ENCODE peak calls at places on chromosomes 1 and 21, in six cellular contexts. One of them, this sample, is unnamed.

GRCh38 chr1:178998295-178998694 is 27.4 kb upstream of the FAM20B start:
- DNase-seq in IMR-90: no peak
- DNase-seq in H9: no peak
- DNase-seq in mesenchymal stem cell: no peak
- DNase-seq in trophoblast cell: no peak
- DNase-seq in H1: no peak
- DNase-seq in this sample: no peak

GRCh38 chr1:45282346-45282745 is 44.3 kb upstream of the HPDL start:
- DNase-seq in IMR-90: peak
- DNase-seq in H9: no peak
- DNase-seq in mesenchymal stem cell: no peak
- DNase-seq in trophoblast cell: no peak
- DNase-seq in H1: no peak
- DNase-seq in this sample: no peak

GRCh38 chr1:8965121-8965820 is 19.6 kb downstream of the CA6 start:
- DNase-seq in IMR-90: no peak
- DNase-seq in H9: no peak
- DNase-seq in mesenchymal stem cell: no peak
- DNase-seq in trophoblast cell: peak
- DNase-seq in H1: no peak
- DNase-seq in this sample: no peak

GRCh38 chr21:27631471-27631870 is 664.6 kb upstream of the ADAMTS5 start:
- DNase-seq in IMR-90: peak
- DNase-seq in H9: no peak
- DNase-seq in mesenchymal stem cell: no peak
- DNase-seq in trophoblast cell: peak
- DNase-seq in H1: no peak
- DNase-seq in this sample: no peak

GRCh38 chr1:153513023-153513422 is 22.8 kb downstream of the S100A6 start:
- DNase-seq in IMR-90: no peak
- DNase-seq in H9: no peak
- DNase-seq in mesenchymal stem cell: no peak
- DNase-seq in trophoblast cell: no peak
- DNase-seq in H1: no peak
- DNase-seq in this sample: no peak

GRCh38 chr1:112298558-112298957 is 97.5 kb upstream of the CTTNBP2NL start:
- DNase-seq in IMR-90: peak
- DNase-seq in H9: peak
- DNase-seq in mesenchymal stem cell: peak
- DNase-seq in trophoblast cell: peak
- DNase-seq in H1: peak
- DNase-seq in this sample: peak

GRCh38 chr1:212586429-212587303 is 21.9 kb upstream of the ATF3 start:
- DNase-seq in IMR-90: no peak
- DNase-seq in H9: no peak
- DNase-seq in mesenchymal stem cell: no peak
- DNase-seq in trophoblast cell: peak
- DNase-seq in H1: no peak
- DNase-seq in this sample: no peak

GRCh38 chr1:63794927-63795326 is 21.1 kb downstream of the ROR1 start:
- DNase-seq in IMR-90: peak
- DNase-seq in H9: peak
- DNase-seq in mesenchymal stem cell: no peak
- DNase-seq in trophoblast cell: no peak
- DNase-seq in H1: peak
- DNase-seq in this sample: no peak

GRCh38 chr1:115475901-115476300 is 137.9 kb upstream of the NGF start:
- DNase-seq in IMR-90: no peak
- DNase-seq in H9: no peak
- DNase-seq in mesenchymal stem cell: no peak
- DNase-seq in trophoblast cell: no peak
- DNase-seq in H1: no peak
- DNase-seq in this sample: no peak

GRCh38 chr1:228366062-228366850 is 40.4 kb downstream of the TRIM11 start:
- DNase-seq in IMR-90: no peak
- DNase-seq in H9: no peak
- DNase-seq in mesenchymal stem cell: no peak
- DNase-seq in trophoblast cell: no peak
- DNase-seq in H1: no peak
- DNase-seq in this sample: no peak

GRCh38 chr21:42289926-42290325 is 25.3 kb downstream of the TFF3 start:
- DNase-seq in IMR-90: no peak
- DNase-seq in H9: no peak
- DNase-seq in mesenchymal stem cell: no peak
- DNase-seq in trophoblast cell: peak
- DNase-seq in H1: no peak
- DNase-seq in this sample: no peak

GRCh38 chr1:221715321-221716169 is 26.3 kb downstream of the DUSP10 start:
- DNase-seq in IMR-90: peak
- DNase-seq in H9: peak
- DNase-seq in mesenchymal stem cell: peak
- DNase-seq in trophoblast cell: no peak
- DNase-seq in H1: no peak
- DNase-seq in this sample: no peak

GRCh38 chr21:45869121-45870007 is 112.2 kb upstream of the COL6A1 start:
- DNase-seq in IMR-90: peak
- DNase-seq in H9: peak
- DNase-seq in mesenchymal stem cell: peak
- DNase-seq in trophoblast cell: no peak
- DNase-seq in H1: no peak
- DNase-seq in this sample: no peak

GRCh38 chr1:197356723-197357533 is 88.9 kb downstream of the CRB1 start:
- DNase-seq in IMR-90: peak
- DNase-seq in H9: peak
- DNase-seq in mesenchymal stem cell: peak
- DNase-seq in trophoblast cell: peak
- DNase-seq in H1: no peak
- DNase-seq in this sample: peak

GRCh38 chr1:227320476-227320875 is 2.2 kb upstream of the CDC42BPA start:
- DNase-seq in IMR-90: no peak
- DNase-seq in H9: no peak
- DNase-seq in mesenchymal stem cell: no peak
- DNase-seq in trophoblast cell: no peak
- DNase-seq in H1: no peak
- DNase-seq in this sample: no peak

GRCh38 chr1:246761386-246761785 is 37.2 kb downstream of the SCCPDH start:
- DNase-seq in IMR-90: peak
- DNase-seq in H9: no peak
- DNase-seq in mesenchymal stem cell: no peak
- DNase-seq in trophoblast cell: no peak
- DNase-seq in H1: no peak
- DNase-seq in this sample: no peak

GRCh38 chr1:168507271-168507670 is 36.5 kb downstream of the XCL2 start:
- DNase-seq in IMR-90: no peak
- DNase-seq in H9: no peak
- DNase-seq in mesenchymal stem cell: no peak
- DNase-seq in trophoblast cell: no peak
- DNase-seq in H1: no peak
- DNase-seq in this sample: no peak

GRCh38 chr1:15724949-15725880 is 10.8 kb upstream of the SLC25A34 start:
- DNase-seq in IMR-90: no peak
- DNase-seq in H9: no peak
- DNase-seq in mesenchymal stem cell: no peak
- DNase-seq in trophoblast cell: peak
- DNase-seq in H1: no peak
- DNase-seq in this sample: no peak

GRCh38 chr1:41663671-41664400 is 179.4 kb upstream of the EDN2 start:
- DNase-seq in IMR-90: peak
- DNase-seq in H9: no peak
- DNase-seq in mesenchymal stem cell: no peak
- DNase-seq in trophoblast cell: peak
- DNase-seq in H1: no peak
- DNase-seq in this sample: no peak

GRCh38 chr1:185008746-185009360 is 34.5 kb upstream of the NIBAN1 start:
- DNase-seq in IMR-90: no peak
- DNase-seq in H9: no peak
- DNase-seq in mesenchymal stem cell: no peak
- DNase-seq in trophoblast cell: no peak
- DNase-seq in H1: no peak
- DNase-seq in this sample: no peak

GRCh38 chr1:228286505-228287417 is 78.9 kb downstream of the OBSCN start:
- DNase-seq in IMR-90: no peak
- DNase-seq in H9: no peak
- DNase-seq in mesenchymal stem cell: no peak
- DNase-seq in trophoblast cell: no peak
- DNase-seq in H1: no peak
- DNase-seq in this sample: no peak

GRCh38 chr21:45601551-45601950 is 42.0 kb upstream of the PCBP3 start:
- DNase-seq in IMR-90: no peak
- DNase-seq in H9: peak
- DNase-seq in mesenchymal stem cell: no peak
- DNase-seq in trophoblast cell: no peak
- DNase-seq in H1: no peak
- DNase-seq in this sample: no peak

GRCh38 chr1:111406325-111406768 is 21.2 kb downstream of the OVGP1 start:
- DNase-seq in IMR-90: peak
- DNase-seq in H9: no peak
- DNase-seq in mesenchymal stem cell: no peak
- DNase-seq in trophoblast cell: no peak
- DNase-seq in H1: no peak
- DNase-seq in this sample: no peak

GRCh38 chr1:24939657-24940193 is 9.6 kb upstream of the RUNX3 start:
- DNase-seq in IMR-90: no peak
- DNase-seq in H9: no peak
- DNase-seq in mesenchymal stem cell: no peak
- DNase-seq in trophoblast cell: no peak
- DNase-seq in H1: no peak
- DNase-seq in this sample: no peak

DNA sequence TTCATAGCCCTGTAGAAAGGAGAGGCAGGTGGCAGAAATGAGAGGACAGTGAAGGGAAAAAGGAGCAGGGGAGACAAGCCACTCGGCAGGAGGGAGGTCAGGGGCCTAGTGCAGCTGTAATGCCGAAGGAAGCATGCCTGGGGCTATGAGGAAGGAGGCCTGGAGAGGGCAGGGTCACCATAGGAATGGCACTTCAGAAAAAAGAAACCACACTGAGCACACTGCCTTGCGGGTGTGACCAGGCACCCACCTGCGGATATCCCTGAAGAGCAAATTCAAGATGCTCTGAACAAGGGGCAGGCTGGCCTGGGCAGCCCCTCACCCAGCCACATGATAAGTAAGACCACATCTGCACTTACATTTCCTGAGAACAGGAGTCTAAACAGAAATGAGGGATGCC is 104.7 kb downstream of the JAK1 start:
- DNase-seq in IMR-90: peak
- DNase-seq in H9: peak
- DNase-seq in mesenchymal stem cell: peak
- DNase-seq in trophoblast cell: peak
- DNase-seq in H1: peak
- DNase-seq in this sample: peak
- H3K14ac ChIP-seq in IMR-90: no peak
- H3K14ac ChIP-seq in H9: no peak
- H3K14ac ChIP-seq in mesenchymal stem cell: no peak
- H3K14ac ChIP-seq in trophoblast cell: no peak
- H3K14ac ChIP-seq in H1: no peak
- H3K14ac ChIP-seq in this sample: no peak

DNA sequence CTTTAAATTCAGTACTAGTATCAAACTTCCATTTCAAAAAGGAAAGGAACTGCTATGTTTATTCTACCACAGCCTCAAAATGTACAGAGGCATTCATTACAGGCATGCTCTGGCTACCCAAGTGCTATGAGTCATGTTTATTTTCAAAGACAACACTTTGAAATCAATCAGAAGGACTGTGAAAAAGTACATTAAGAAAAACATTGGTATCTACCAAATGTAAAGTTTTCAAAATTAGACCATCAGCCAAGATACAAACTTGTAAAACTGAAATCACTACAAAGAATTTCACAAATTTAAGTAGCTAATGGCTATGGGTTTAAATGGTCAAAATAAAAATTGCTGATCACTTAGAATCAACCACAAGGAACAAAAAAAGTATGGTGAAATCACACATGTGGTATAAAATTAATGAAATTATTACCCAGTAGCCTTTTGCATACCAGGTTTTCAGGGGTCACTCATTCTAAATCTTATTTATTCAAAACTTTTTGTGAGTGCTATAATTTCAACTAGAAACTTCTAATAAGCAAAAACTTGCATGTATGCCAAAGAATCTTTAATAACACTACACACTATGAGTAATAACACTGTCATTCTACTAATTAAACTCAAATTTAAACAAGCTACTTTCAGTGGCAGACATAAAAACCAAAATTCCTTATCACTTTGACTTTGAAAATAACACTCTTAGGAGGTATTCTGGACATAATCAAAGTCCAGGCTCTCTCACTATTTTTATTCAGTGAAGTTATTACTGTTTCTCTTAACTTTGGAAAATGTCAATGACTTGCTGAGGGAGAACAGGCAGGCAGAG is 49.2 kb downstream of the ENAH start:
- DNase-seq in IMR-90: peak
- DNase-seq in H9: no peak
- DNase-seq in mesenchymal stem cell: peak
- DNase-seq in trophoblast cell: no peak
- DNase-seq in H1: no peak
- DNase-seq in this sample: no peak
- H3K14ac ChIP-seq in IMR-90: no peak
- H3K14ac ChIP-seq in H9: no peak
- H3K14ac ChIP-seq in mesenchymal stem cell: no peak
- H3K14ac ChIP-seq in trophoblast cell: no peak
- H3K14ac ChIP-seq in H1: no peak
- H3K14ac ChIP-seq in this sample: no peak

DNA sequence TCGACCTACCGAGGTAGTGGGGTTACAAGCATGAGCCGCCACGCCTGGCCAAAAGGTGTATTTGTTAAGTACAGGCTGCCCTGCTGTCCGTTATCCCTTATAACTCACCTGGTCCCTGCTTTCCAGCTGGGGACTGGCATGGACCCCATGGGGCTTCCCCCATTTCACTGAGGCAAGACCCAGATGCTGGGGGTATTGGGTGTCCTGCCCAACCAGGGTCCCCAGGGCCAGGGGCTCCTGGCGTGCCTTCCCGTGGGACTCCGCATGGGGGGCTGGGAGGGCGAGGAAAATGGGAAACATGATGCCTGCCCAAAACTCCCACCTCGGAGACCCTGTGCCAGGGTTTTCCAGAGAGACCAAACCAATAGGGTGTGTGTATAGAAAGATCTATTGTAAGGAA is 64.4 kb downstream of the FAAP20 start:
- DNase-seq in IMR-90: no peak
- DNase-seq in H9: no peak
- DNase-seq in mesenchymal stem cell: no peak
- DNase-seq in trophoblast cell: no peak
- DNase-seq in H1: no peak
- DNase-seq in this sample: no peak
- H3K14ac ChIP-seq in IMR-90: no peak
- H3K14ac ChIP-seq in H9: no peak
- H3K14ac ChIP-seq in mesenchymal stem cell: no peak
- H3K14ac ChIP-seq in trophoblast cell: no peak
- H3K14ac ChIP-seq in H1: no peak
- H3K14ac ChIP-seq in this sample: no peak

DNA sequence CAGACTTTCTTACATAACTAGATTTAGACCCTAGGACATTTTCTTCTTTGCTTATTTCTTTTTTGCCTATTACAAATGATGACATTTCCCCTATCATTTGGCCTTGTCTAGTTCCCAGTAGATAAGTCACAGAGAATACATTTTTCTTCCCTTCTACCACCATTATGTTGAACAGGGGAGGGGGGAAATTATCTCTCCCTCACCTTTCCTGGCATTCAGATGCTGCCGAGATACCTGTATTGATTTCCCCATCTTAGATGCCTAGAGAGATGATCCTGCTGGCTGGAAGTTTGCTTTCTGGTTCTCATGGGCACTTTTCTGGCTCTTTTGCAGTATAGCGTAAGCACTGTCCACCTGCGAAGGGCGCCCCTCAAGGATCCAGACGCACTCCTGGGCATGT is 5.7 kb downstream of the IPO9 start:
- DNase-seq in IMR-90: no peak
- DNase-seq in H9: no peak
- DNase-seq in mesenchymal stem cell: no peak
- DNase-seq in trophoblast cell: peak
- DNase-seq in H1: no peak
- DNase-seq in this sample: no peak
- H3K14ac ChIP-seq in IMR-90: no peak
- H3K14ac ChIP-seq in H9: no peak
- H3K14ac ChIP-seq in mesenchymal stem cell: no peak
- H3K14ac ChIP-seq in trophoblast cell: no peak
- H3K14ac ChIP-seq in H1: no peak
- H3K14ac ChIP-seq in this sample: no peak

This sample was measured in neuronal stem cell.